ENCODE peak calls at places on chromosomes 1 and 21, in five cellular contexts. One of them, this sample, is unnamed.

GRCh38 chr1:25019351-25020172 is 89.5 kb upstream of the RUNX3 start:
- DNase-seq in cardiac fibroblast: no peak
- DNase-seq in hippocampal formation: no peak
- DNase-seq in hepatocyte: no peak
- DNase-seq in LoVo: no peak
- DNase-seq in this sample: no peak

GRCh38 chr1:193957556-193958095 is 771.2 kb upstream of the B3GALT2 start:
- DNase-seq in hippocampal formation: no peak
- DNase-seq in cardiac fibroblast: no peak
- DNase-seq in LoVo: no peak
- DNase-seq in hepatocyte: no peak
- DNase-seq in this sample: no peak

GRCh38 chr1:165075725-165076370 is 280.7 kb downstream of the LMX1A start:
- DNase-seq in LoVo: peak; percentile 6
- DNase-seq in cardiac fibroblast: peak; percentile 39
- DNase-seq in hippocampal formation: no peak
- DNase-seq in hepatocyte: peak; percentile 53
- DNase-seq in this sample: no peak

GRCh38 chr1:160776178-160776577 is 19.8 kb upstream of the LY9 start:
- DNase-seq in LoVo: no peak
- DNase-seq in cardiac fibroblast: no peak
- DNase-seq in hepatocyte: no peak
- DNase-seq in hippocampal formation: no peak
- DNase-seq in this sample: no peak

GRCh38 chr1:14242145-14242544 is 356.3 kb upstream of the KAZN start:
- DNase-seq in hippocampal formation: no peak
- DNase-seq in cardiac fibroblast: no peak
- DNase-seq in LoVo: no peak
- DNase-seq in hepatocyte: no peak
- DNase-seq in this sample: no peak

GRCh38 chr1:78497196-78497595 is 6.4 kb downstream of the PTGFR start:
- DNase-seq in hepatocyte: no peak
- DNase-seq in cardiac fibroblast: no peak
- DNase-seq in LoVo: no peak
- DNase-seq in hippocampal formation: no peak
- DNase-seq in this sample: no peak

GRCh38 chr1:116377564-116378529 is 4.8 kb downstream of the ATP1A1 start:
- DNase-seq in cardiac fibroblast: peak; percentile 97
- DNase-seq in LoVo: peak; percentile 42
- DNase-seq in hepatocyte: peak; percentile 64
- DNase-seq in hippocampal formation: peak; percentile 67
- DNase-seq in this sample: no peak

GRCh38 chr1:114428083-114428754 is 82.8 kb downstream of the TRIM33 start:
- DNase-seq in hippocampal formation: peak; percentile 5
- DNase-seq in LoVo: no peak
- DNase-seq in cardiac fibroblast: peak; percentile 47
- DNase-seq in hepatocyte: peak; percentile 13
- DNase-seq in this sample: no peak

GRCh38 chr1:2972011-2972878 is 49.0 kb upstream of the ACTRT2 start:
- DNase-seq in cardiac fibroblast: no peak
- DNase-seq in hepatocyte: no peak
- DNase-seq in hippocampal formation: no peak
- DNase-seq in LoVo: no peak
- DNase-seq in this sample: peak; percentile 90

GRCh38 chr1:225587310-225587709 is 65.6 kb downstream of the ENAH start:
- DNase-seq in cardiac fibroblast: no peak
- DNase-seq in hippocampal formation: no peak
- DNase-seq in LoVo: no peak
- DNase-seq in hepatocyte: no peak
- DNase-seq in this sample: no peak

GRCh38 chr1:35852241-35852640 is 30.8 kb upstream of the AGO1 start:
- DNase-seq in hepatocyte: no peak
- DNase-seq in hippocampal formation: no peak
- DNase-seq in LoVo: no peak
- DNase-seq in cardiac fibroblast: no peak
- DNase-seq in this sample: no peak

GRCh38 chr1:201625711-201626300 is 86.9 kb downstream of the NAV1 start:
- DNase-seq in hepatocyte: no peak
- DNase-seq in cardiac fibroblast: peak; percentile 25
- DNase-seq in hippocampal formation: no peak
- DNase-seq in LoVo: no peak
- DNase-seq in this sample: no peak

GRCh38 chr1:245516178-245516829 is 361.5 kb downstream of the KIF26B start:
- DNase-seq in LoVo: no peak
- DNase-seq in cardiac fibroblast: peak; percentile 23
- DNase-seq in hepatocyte: no peak
- DNase-seq in hippocampal formation: no peak
- DNase-seq in this sample: no peak

GRCh38 chr1:246091477-246091876 is 415.6 kb downstream of the SMYD3 start:
- DNase-seq in cardiac fibroblast: no peak
- DNase-seq in hepatocyte: no peak
- DNase-seq in hippocampal formation: no peak
- DNase-seq in LoVo: no peak
- DNase-seq in this sample: no peak

GRCh38 chr1:234631721-234632125 is 21.7 kb upstream of the IRF2BP2 start:
- DNase-seq in LoVo: peak; percentile 81
- DNase-seq in cardiac fibroblast: peak; percentile 97
- DNase-seq in hepatocyte: no peak
- DNase-seq in hippocampal formation: no peak
- DNase-seq in this sample: no peak

GRCh38 chr1:8467308-8467707 is 149.4 kb downstream of the SLC45A1 start:
- DNase-seq in hepatocyte: no peak
- DNase-seq in cardiac fibroblast: no peak
- DNase-seq in hippocampal formation: no peak
- DNase-seq in LoVo: no peak
- DNase-seq in this sample: no peak

GRCh38 chr1:110495926-110496600 is 22.9 kb downstream of the KCNA10 start:
- DNase-seq in hippocampal formation: peak; percentile 71
- DNase-seq in LoVo: peak; percentile 79
- DNase-seq in hepatocyte: peak; percentile 91
- DNase-seq in cardiac fibroblast: peak; percentile 81
- DNase-seq in this sample: no peak

GRCh38 chr1:166089804-166090203 is 77.0 kb downstream of the FAM78B start:
- DNase-seq in LoVo: no peak
- DNase-seq in hepatocyte: no peak
- DNase-seq in cardiac fibroblast: peak; percentile 5
- DNase-seq in hippocampal formation: no peak
- DNase-seq in this sample: no peak

GRCh38 chr1:89312572-89312971 is 39.9 kb upstream of the GBP5 start:
- DNase-seq in LoVo: no peak
- DNase-seq in hippocampal formation: no peak
- DNase-seq in cardiac fibroblast: no peak
- DNase-seq in hepatocyte: no peak
- DNase-seq in this sample: no peak

GRCh38 chr1:204438628-204439027 is 27.0 kb upstream of the PPP1R15B start:
- DNase-seq in hepatocyte: peak; percentile 76
- DNase-seq in hippocampal formation: no peak
- DNase-seq in LoVo: peak; percentile 41
- DNase-seq in cardiac fibroblast: peak; percentile 98
- DNase-seq in this sample: no peak

GRCh38 chr1:111904478-111905218 is 84.8 kb downstream of the KCND3 start:
- DNase-seq in LoVo: no peak
- DNase-seq in hepatocyte: no peak
- DNase-seq in cardiac fibroblast: no peak
- DNase-seq in hippocampal formation: peak; percentile 31
- DNase-seq in this sample: no peak

GRCh38 chr1:64843675-64844074 is 98.8 kb downstream of the RAVER2 start:
- DNase-seq in cardiac fibroblast: no peak
- DNase-seq in hippocampal formation: no peak
- DNase-seq in LoVo: no peak
- DNase-seq in hepatocyte: no peak
- DNase-seq in this sample: no peak

GRCh38 chr1:164155337-164155850 is 403.6 kb upstream of the PBX1 start:
- DNase-seq in LoVo: no peak
- DNase-seq in cardiac fibroblast: no peak
- DNase-seq in hepatocyte: peak; percentile 11
- DNase-seq in hippocampal formation: no peak
- DNase-seq in this sample: no peak

GRCh38 chr21:34073749-34074282 is 438 bp downstream of the MRPS6 start:
- DNase-seq in LoVo: no peak
- DNase-seq in hippocampal formation: no peak
- DNase-seq in cardiac fibroblast: no peak
- DNase-seq in hepatocyte: peak; percentile 74
- DNase-seq in this sample: peak; percentile 92

GRCh38 chr1:201696217-201696761 is 132.7 kb upstream of the IPO9 start:
- DNase-seq in hippocampal formation: peak; percentile 91
- DNase-seq in hepatocyte: peak; percentile 44
- DNase-seq in LoVo: no peak
- DNase-seq in cardiac fibroblast: peak; percentile 94
- DNase-seq in this sample: no peak

GRCh38 chr1:46691997-46692790 is 20.5 kb downstream of the TEX38 start:
- DNase-seq in LoVo: no peak
- DNase-seq in cardiac fibroblast: peak; percentile 22
- DNase-seq in hepatocyte: no peak
- DNase-seq in hippocampal formation: no peak
- DNase-seq in this sample: no peak

GRCh38 chr1:167454929-167455785 is 63.2 kb downstream of the CD247 start:
- DNase-seq in hepatocyte: peak; percentile 78
- DNase-seq in cardiac fibroblast: peak; percentile 28
- DNase-seq in LoVo: peak; percentile 53
- DNase-seq in hippocampal formation: no peak
- DNase-seq in this sample: peak; percentile 91

GRCh38 chr1:27891196-27891889 is 19.0 kb downstream of the THEMIS2 start:
- DNase-seq in hepatocyte: no peak
- DNase-seq in cardiac fibroblast: no peak
- DNase-seq in LoVo: no peak
- DNase-seq in hippocampal formation: no peak
- DNase-seq in this sample: no peak

GRCh38 chr1:7334475-7335035 is 436.5 kb upstream of the VAMP3 start:
- DNase-seq in hepatocyte: peak; percentile 22
- DNase-seq in hippocampal formation: no peak
- DNase-seq in LoVo: no peak
- DNase-seq in cardiac fibroblast: peak; percentile 24
- DNase-seq in this sample: peak; percentile 9

GRCh38 chr1:36778773-36779172 is 255.5 kb downstream of the GRIK3 start:
- DNase-seq in hepatocyte: no peak
- DNase-seq in LoVo: no peak
- DNase-seq in cardiac fibroblast: no peak
- DNase-seq in hippocampal formation: no peak
- DNase-seq in this sample: no peak

GRCh38 chr1:116878804-116879477 is 30.8 kb upstream of the PTGFRN start:
- DNase-seq in cardiac fibroblast: peak; percentile 63
- DNase-seq in LoVo: peak; percentile 32
- DNase-seq in hepatocyte: peak; percentile 42
- DNase-seq in hippocampal formation: no peak
- DNase-seq in this sample: no peak

GRCh38 chr1:46617108-46617694 is 590 bp upstream of the MOB3C start:
- DNase-seq in hippocampal formation: no peak
- DNase-seq in cardiac fibroblast: no peak
- DNase-seq in hepatocyte: no peak
- DNase-seq in LoVo: no peak
- DNase-seq in this sample: peak; percentile 65

GRCh38 chr1:229027622-229028182 is 243.2 kb upstream of the RAB4A start:
- DNase-seq in LoVo: no peak
- DNase-seq in hepatocyte: peak; percentile 59
- DNase-seq in hippocampal formation: no peak
- DNase-seq in cardiac fibroblast: peak; percentile 75
- DNase-seq in this sample: no peak

GRCh38 chr1:145849356-145850165 is 4.1 kb downstream of the NUDT17 start:
- DNase-seq in LoVo: no peak
- DNase-seq in hippocampal formation: no peak
- DNase-seq in cardiac fibroblast: peak; percentile 77
- DNase-seq in hepatocyte: no peak
- DNase-seq in this sample: no peak

GRCh38 chr1:67700692-67701410 is 15.8 kb downstream of the GADD45A start:
- DNase-seq in hippocampal formation: no peak
- DNase-seq in cardiac fibroblast: peak; percentile 26
- DNase-seq in hepatocyte: peak; percentile 90
- DNase-seq in LoVo: peak; percentile 75
- DNase-seq in this sample: no peak

GRCh38 chr1:69568435-69569280 is 936 bp downstream of the LRRC7 start:
- DNase-seq in cardiac fibroblast: no peak
- DNase-seq in hippocampal formation: no peak
- DNase-seq in LoVo: no peak
- DNase-seq in hepatocyte: no peak
- DNase-seq in this sample: no peak

GRCh38 chr1:91790296-91790851 is 95.6 kb downstream of the TGFBR3 start:
- DNase-seq in cardiac fibroblast: no peak
- DNase-seq in hepatocyte: no peak
- DNase-seq in hippocampal formation: no peak
- DNase-seq in LoVo: no peak
- DNase-seq in this sample: no peak

GRCh38 chr21:45357436-45358260 is 47.3 kb upstream of the COL18A1 start:
- DNase-seq in cardiac fibroblast: peak; percentile 10
- DNase-seq in hippocampal formation: no peak
- DNase-seq in hepatocyte: peak; percentile 46
- DNase-seq in LoVo: no peak
- DNase-seq in this sample: no peak

GRCh38 chr1:174812656-174813055 is 187.1 kb upstream of the CACYBP start:
- DNase-seq in cardiac fibroblast: peak; percentile 12
- DNase-seq in hippocampal formation: no peak
- DNase-seq in LoVo: no peak
- DNase-seq in hepatocyte: peak; percentile 22
- DNase-seq in this sample: no peak